ENCODE peak calls at places on chromosomes 1 and 21, in four cellular contexts. One of them, this sample, is unnamed.

GRCh38 chr1:44747878-44748277 is 8.2 kb downstream of the KIF2C start:
- DNase-seq in WTC11: no peak
- DNase-seq in K562: no peak
- DNase-seq in GM12878: no peak
- DNase-seq in this sample: no peak

GRCh38 chr1:38558476-38559179 is 300.9 kb downstream of the RRAGC start:
- DNase-seq in GM12878: peak
- DNase-seq in K562: no peak
- DNase-seq in WTC11: peak
- DNase-seq in this sample: no peak

GRCh38 chr1:51044834-51045233 is 57.2 kb upstream of the C1orf185 start:
- DNase-seq in K562: peak
- DNase-seq in WTC11: no peak
- DNase-seq in GM12878: no peak
- DNase-seq in this sample: no peak

GRCh38 chr1:199612976-199613774 is 414.3 kb upstream of the NR5A2 start:
- DNase-seq in GM12878: no peak
- DNase-seq in WTC11: no peak
- DNase-seq in K562: no peak
- DNase-seq in this sample: no peak

GRCh38 chr1:154418062-154418897 is 13.1 kb downstream of the IL6R start:
- DNase-seq in K562: peak
- DNase-seq in GM12878: no peak
- DNase-seq in WTC11: no peak
- DNase-seq in this sample: peak

GRCh38 chr1:110070282-110070967 is at the start of gene ALX3:
- DNase-seq in GM12878: no peak
- DNase-seq in K562: no peak
- DNase-seq in WTC11: peak
- DNase-seq in this sample: no peak

GRCh38 chr1:229758101-229759036 is 132.3 kb downstream of the URB2 start:
- DNase-seq in WTC11: no peak
- DNase-seq in GM12878: no peak
- DNase-seq in K562: no peak
- DNase-seq in this sample: no peak

GRCh38 chr1:153962088-153963029 is 978 bp downstream of the SLC39A1 start:
- DNase-seq in K562: peak
- DNase-seq in WTC11: no peak
- DNase-seq in GM12878: no peak
- DNase-seq in this sample: peak

GRCh38 chr21:20789696-20790095 is 208.5 kb upstream of the NCAM2 start:
- DNase-seq in WTC11: no peak
- DNase-seq in K562: no peak
- DNase-seq in GM12878: no peak
- DNase-seq in this sample: no peak

GRCh38 chr1:227219715-227220292 is 98.5 kb downstream of the CDC42BPA start:
- DNase-seq in WTC11: no peak
- DNase-seq in GM12878: no peak
- DNase-seq in K562: peak
- DNase-seq in this sample: no peak

GRCh38 chr1:155192346-155193274 is 15.1 kb downstream of the THBS3 start:
- DNase-seq in WTC11: peak
- DNase-seq in K562: peak
- DNase-seq in GM12878: no peak
- DNase-seq in this sample: no peak

GRCh38 chr21:25039461-25040380 is 567.6 kb downstream of the MRPL39 start:
- DNase-seq in K562: peak
- DNase-seq in WTC11: no peak
- DNase-seq in GM12878: peak
- DNase-seq in this sample: no peak

GRCh38 chr1:157460381-157460780 is 91.9 kb downstream of the FCRL5 start:
- DNase-seq in K562: no peak
- DNase-seq in GM12878: no peak
- DNase-seq in WTC11: no peak
- DNase-seq in this sample: no peak

GRCh38 chr1:116679091-116679827 is 11.7 kb upstream of the IGSF3 start:
- DNase-seq in K562: peak
- DNase-seq in GM12878: no peak
- DNase-seq in WTC11: no peak
- DNase-seq in this sample: no peak

GRCh38 chr1:110339040-110339426 is at the start of gene RBM15:
- DNase-seq in K562: peak
- DNase-seq in GM12878: peak
- DNase-seq in WTC11: peak
- DNase-seq in this sample: peak

GRCh38 chr1:235952950-235953615 is 86.4 kb upstream of the LYST start:
- DNase-seq in WTC11: no peak
- DNase-seq in K562: no peak
- DNase-seq in GM12878: peak
- DNase-seq in this sample: no peak

GRCh38 chr1:29342351-29342750 is 106.0 kb downstream of the PTPRU start:
- DNase-seq in K562: no peak
- DNase-seq in WTC11: no peak
- DNase-seq in GM12878: no peak
- DNase-seq in this sample: no peak

GRCh38 chr1:161885013-161885412 is 118.9 kb downstream of the ATF6 start:
- DNase-seq in K562: no peak
- DNase-seq in GM12878: no peak
- DNase-seq in WTC11: no peak
- DNase-seq in this sample: no peak

GRCh38 chr1:25831569-25832196 is 11.9 kb downstream of the MTFR1L start:
- DNase-seq in WTC11: no peak
- DNase-seq in GM12878: no peak
- DNase-seq in K562: peak
- DNase-seq in this sample: no peak

GRCh38 chr1:21511579-21512522 is 2.6 kb downstream of the ALPL start:
- DNase-seq in GM12878: no peak
- DNase-seq in WTC11: no peak
- DNase-seq in K562: no peak
- DNase-seq in this sample: no peak

DNA sequence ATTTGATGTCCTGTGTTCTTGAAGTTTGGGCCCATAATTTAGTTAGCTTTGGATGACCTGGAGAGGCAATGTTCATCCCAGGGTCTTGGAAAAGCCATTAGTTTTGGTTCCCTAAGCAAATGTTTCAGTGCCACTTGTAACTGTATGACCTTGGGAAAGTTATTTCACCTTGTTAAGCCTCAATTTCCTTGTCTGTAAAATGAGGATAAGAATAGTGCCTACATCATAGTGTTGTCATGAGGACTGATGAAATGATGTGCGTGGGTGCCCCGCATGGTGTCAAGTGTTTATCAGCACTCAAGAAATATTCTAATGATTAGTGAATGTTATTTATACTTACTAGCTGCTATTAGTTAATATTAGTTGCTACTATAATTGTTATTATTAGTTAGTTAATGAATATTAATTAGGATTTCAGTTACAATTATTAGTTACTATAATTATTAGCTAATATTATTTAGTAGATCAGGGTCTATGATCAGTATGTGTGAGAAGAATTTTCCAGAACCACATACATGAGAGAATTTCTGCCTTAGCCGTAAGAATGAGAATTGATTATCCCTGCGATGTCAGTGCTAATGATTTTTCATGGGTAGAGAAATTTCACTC is 1.9 kb downstream of the SH3BGR start:
- DNase-seq in K562: no peak
- DNase-seq in WTC11: no peak
- DNase-seq in GM12878: no peak
- DNase-seq in this sample: no peak
- TF ChIP-seq ETV6 in K562: no peak
- TF ChIP-seq ETV6 in WTC11: no peak
- TF ChIP-seq ETV6 in GM12878: no peak
- TF ChIP-seq ETV6 in this sample: no peak

GRCh38 chr1:23613191-23614126 is 54.2 kb upstream of the ID3 start:
- DNase-seq in WTC11: no peak
- DNase-seq in K562: no peak
- DNase-seq in GM12878: no peak
- DNase-seq in this sample: no peak
- TF ChIP-seq ETV6 in WTC11: no peak
- TF ChIP-seq ETV6 in K562: no peak
- TF ChIP-seq ETV6 in GM12878: no peak
- TF ChIP-seq ETV6 in this sample: no peak

DNA sequence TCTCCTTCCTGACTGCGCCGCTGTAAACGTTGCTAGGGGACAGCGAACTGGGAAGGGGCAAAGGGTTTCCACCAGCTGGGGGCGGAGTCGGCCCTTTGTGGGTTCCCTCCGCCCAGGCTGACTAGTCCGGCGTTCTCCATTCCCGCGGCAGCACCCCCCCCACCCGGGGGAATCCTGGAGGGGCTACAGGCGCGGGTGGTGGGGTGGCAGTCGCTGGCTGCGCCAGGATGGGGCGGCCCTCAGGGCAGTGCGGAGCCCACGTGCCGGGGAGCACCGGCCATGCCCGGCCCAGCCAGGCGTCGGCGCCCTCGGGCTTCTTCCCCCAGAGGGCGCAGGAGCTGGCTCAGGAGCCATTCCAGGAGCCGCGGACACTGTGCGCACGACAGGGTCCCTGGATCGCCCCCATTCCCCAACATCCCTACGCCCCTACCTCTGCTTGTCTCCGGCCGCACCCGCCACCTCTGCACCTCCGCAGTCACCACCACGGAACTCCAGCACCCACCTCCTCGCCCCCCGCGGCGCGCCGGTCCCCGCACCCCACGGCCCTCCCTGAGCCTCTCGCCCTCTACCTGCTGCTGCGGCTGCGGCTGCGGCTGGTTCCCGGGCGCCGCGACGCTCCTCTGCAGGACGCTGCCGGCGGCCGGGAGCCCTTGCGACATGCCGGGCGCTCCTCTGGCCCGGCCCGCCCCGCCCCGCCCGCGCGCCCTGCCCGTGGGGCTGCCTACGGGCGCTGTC is 369 bp downstream of the BATF3 start:
- DNase-seq in WTC11: peak
- DNase-seq in K562: peak
- DNase-seq in GM12878: no peak
- DNase-seq in this sample: peak
- TF ChIP-seq ETV6 in WTC11: peak
- TF ChIP-seq ETV6 in K562: peak
- TF ChIP-seq ETV6 in GM12878: no peak
- TF ChIP-seq ETV6 in this sample: no peak

GRCh38 chr1:182752077-182752826 is 37.3 kb upstream of the NPL start:
- DNase-seq in GM12878: no peak
- DNase-seq in K562: no peak
- DNase-seq in WTC11: peak
- DNase-seq in this sample: no peak
- TF ChIP-seq ETV6 in GM12878: no peak
- TF ChIP-seq ETV6 in K562: no peak
- TF ChIP-seq ETV6 in WTC11: no peak
- TF ChIP-seq ETV6 in this sample: no peak

DNA sequence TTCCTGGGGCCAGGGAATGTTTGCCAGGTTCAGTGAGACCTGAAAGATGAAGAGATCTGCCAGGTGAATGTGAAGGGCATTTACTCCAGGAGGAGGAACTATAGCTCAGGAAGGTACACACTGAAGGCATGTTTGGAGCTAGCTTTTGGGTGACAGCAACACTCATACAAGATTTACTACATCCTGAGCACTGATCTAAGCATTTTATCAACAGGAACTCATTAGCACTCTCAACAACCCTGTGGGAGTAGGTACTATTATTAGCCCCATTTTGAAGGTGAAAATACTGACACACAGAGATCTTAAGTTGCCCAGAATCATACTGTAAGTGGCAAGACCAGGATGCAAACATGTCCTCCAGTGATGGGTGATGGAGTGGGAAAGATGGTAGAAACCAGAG is 6.7 kb downstream of the GADD45A start:
- DNase-seq in GM12878: no peak
- DNase-seq in WTC11: no peak
- DNase-seq in K562: no peak
- DNase-seq in this sample: no peak
- TF ChIP-seq ETV6 in GM12878: no peak
- TF ChIP-seq ETV6 in WTC11: no peak
- TF ChIP-seq ETV6 in K562: no peak
- TF ChIP-seq ETV6 in this sample: no peak

GRCh38 chr1:205782627-205783470 is 7.6 kb upstream of the RAB29 start:
- DNase-seq in GM12878: no peak
- DNase-seq in WTC11: no peak
- DNase-seq in K562: no peak
- DNase-seq in this sample: no peak
- TF ChIP-seq ETV6 in GM12878: no peak
- TF ChIP-seq ETV6 in WTC11: no peak
- TF ChIP-seq ETV6 in K562: no peak
- TF ChIP-seq ETV6 in this sample: no peak

DNA sequence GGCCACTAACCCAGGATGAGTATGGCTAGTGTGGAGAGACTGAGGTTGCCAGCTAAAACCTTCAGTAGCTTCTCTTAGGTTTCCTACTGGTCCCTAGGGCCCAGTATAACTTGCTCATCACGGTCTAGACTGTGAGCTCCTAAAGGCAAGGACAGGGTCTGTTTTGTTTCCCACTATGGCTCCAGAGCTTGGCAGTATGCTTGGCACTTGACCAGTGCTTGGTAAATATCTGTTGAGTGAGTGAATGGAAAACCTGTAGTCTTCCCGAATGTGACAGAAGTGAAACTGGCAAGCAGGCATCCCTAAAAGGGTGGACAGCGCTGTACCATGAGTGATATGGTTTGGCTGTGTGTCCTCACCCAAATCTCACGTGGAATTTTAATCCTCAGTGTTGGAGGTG is 13.1 kb upstream of the PARS2 start:
- DNase-seq in WTC11: no peak
- DNase-seq in K562: no peak
- DNase-seq in GM12878: no peak
- DNase-seq in this sample: no peak
- TF ChIP-seq ETV6 in WTC11: no peak
- TF ChIP-seq ETV6 in K562: no peak
- TF ChIP-seq ETV6 in GM12878: no peak
- TF ChIP-seq ETV6 in this sample: no peak

This sample was measured in HepG2.